ENCODE peak calls at places on chromosomes 16 and 17, in eight cellular contexts. U, P, Z, K, E, Y, G and X are unnamed samples.

GRCh38 chr16:72262711-72263110 is 90.8 kb upstream of the PMFBP1 start:
- DNase-seq in U (no peak), Z (no peak), K (no peak), E (no peak), G (no peak), P (no peak), Y (no peak), X (no peak)

GRCh38 chr16:71746442-71747046 is 22.0 kb upstream of the PHLPP2 start:
- DNase-seq in E (peak), Z (peak), Y (peak), G (no peak), U (no peak), K (no peak), P (peak), X (peak)

GRCh38 chr17:22512997-22513538 is 820.7 kb downstream of the KCNJ18 start:
- DNase-seq in G (no peak), Z (no peak), U (no peak), K (no peak), P (no peak), E (no peak), Y (no peak), X (peak)

GRCh38 chr16:87199379-87199778 is 117.8 kb downstream of the C16orf95 start:
- DNase-seq in U (no peak), Y (no peak), Z (no peak), P (no peak), E (no peak), K (no peak), G (no peak), X (no peak)

GRCh38 chr17:74212262-74212912 is 984 bp upstream of the TTYH2 start:
- DNase-seq in P (peak), G (no peak), Z (no peak), Y (peak), K (no peak), E (no peak), U (no peak), X (no peak)

GRCh38 chr16:58732545-58733247 is 1.4 kb downstream of the GOT2 start:
- DNase-seq in Z (no peak), E (peak), P (peak), K (no peak), G (no peak), Y (no peak), U (no peak), X (no peak)

GRCh38 chr16:51461255-51461654 is 310.2 kb upstream of the SALL1 start:
- DNase-seq in Y (no peak), K (no peak), G (no peak), U (no peak), Z (no peak), E (no peak), P (no peak), X (no peak)

GRCh38 chr17:11896199-11896598 is 101.1 kb downstream of the ZNF18 start:
- DNase-seq in U (no peak), P (no peak), E (no peak), Z (no peak), Y (no peak), K (no peak), G (no peak), X (no peak)

GRCh38 chr17:68937890-68938514 is 17.2 kb downstream of the ABCA8 start:
- DNase-seq in Z (no peak), K (no peak), U (no peak), G (no peak), P (no peak), E (no peak), Y (no peak), X (no peak)

GRCh38 chr17:66383353-66383752 is 80.9 kb downstream of the PRKCA start:
- DNase-seq in Z (no peak), K (peak), Y (no peak), P (no peak), U (no peak), E (peak), G (no peak), X (no peak)

GRCh38 chr17:78995022-78995760 is 14.4 kb downstream of the CANT1 start:
- DNase-seq in G (no peak), E (no peak), P (no peak), U (no peak), Y (peak), Z (no peak), K (no peak), X (no peak)

GRCh38 chr17:41687828-41688640 is 651 bp upstream of the EIF1 start:
- DNase-seq in G (peak), K (no peak), P (peak), E (peak), Y (no peak), U (no peak), Z (no peak), X (peak)

GRCh38 chr17:31823014-31823413 is 36.0 kb downstream of the COPRS start:
- DNase-seq in G (no peak), E (no peak), K (no peak), Z (no peak), Y (no peak), P (peak), U (no peak), X (no peak)

GRCh38 chr17:12898110-12898509 is 108.8 kb downstream of the ARHGAP44 start:
- DNase-seq in Y (peak), G (no peak), U (no peak), P (no peak), Z (no peak), E (no peak), K (no peak), X (no peak)

DNA sequence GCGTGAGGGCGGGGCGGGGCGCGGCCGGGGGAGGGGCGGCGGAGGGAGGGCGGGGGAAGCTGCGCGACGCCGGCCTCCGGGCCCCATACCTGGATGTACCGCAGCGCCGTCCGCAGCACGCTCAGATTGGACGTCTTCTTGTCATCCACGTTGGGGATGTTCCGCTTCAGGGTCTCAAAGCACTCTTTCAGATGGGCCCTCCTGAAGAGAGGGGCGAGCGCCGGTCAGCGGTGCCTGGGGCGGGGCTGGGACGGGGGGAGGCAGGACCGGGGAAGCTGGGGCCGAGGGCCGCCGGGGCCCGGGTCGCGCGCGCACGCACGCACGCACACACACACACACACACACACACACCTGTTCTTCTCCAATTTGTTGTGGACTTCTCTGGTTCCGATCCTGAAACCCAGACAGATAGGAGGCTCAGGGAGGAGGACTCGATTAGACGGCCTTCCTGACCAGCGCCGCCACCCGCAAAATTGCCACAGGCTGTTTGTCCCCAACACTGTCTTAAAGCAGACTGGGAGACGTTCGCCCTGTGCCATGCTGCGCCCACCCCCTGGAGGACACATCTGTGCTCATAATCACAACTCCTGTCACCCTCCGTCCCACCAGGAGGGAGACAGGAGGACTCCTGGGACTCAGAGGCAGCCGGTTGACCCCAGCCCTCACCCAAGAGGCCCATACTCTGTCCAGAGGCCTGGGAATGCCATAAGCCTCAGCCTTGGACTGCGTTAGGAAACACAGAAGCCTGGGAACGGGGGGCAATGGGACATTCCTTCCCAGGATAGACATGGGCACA is 6.7 kb downstream of the MNT start:
- DNase-seq in K (no peak), Y (peak), U (peak), E (no peak), P (no peak), G (no peak), Z (no peak), X (no peak)
- H3K4me3 ChIP-seq in K (peak), Y (peak), U (no peak), E (no peak), P (peak), G (peak), Z (peak), X (peak)

DNA sequence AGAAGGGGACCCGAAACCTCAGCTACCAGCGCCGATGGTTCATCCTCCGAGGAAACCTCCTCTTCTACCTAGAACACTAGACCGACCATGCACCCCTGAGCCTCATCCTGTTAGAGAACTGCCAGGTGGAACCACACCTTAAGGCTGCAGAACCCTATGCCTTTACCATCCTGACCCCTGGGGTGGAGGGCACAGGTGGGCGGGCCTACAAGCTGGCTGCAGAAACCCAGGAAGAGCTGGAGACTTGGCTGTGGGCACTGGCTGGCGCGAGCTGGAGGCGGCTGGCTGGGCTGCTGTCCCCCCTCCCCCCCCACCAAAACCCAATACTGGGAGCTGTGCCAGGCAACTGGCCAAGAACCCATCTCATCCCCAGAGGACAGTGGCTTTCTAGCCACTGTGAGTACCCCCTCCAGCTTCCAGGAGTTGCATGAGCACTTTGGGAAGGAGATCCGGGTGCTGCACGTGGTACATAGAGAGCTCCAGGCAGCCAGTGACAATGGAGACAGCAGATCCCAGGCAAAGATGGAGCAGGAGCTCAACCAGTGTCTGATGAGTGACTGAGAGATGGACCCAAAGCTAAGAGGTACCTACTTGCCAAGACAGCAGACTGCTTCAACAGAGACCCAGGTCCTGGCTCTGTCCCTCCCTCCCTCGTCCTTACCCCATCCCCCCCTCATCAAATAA is 1.4 kb upstream of the CD2BP2 start:
- DNase-seq in K (no peak), U (no peak), E (no peak), Z (no peak), P (no peak), Y (no peak), G (no peak), X (no peak)
- H3K4me3 ChIP-seq in K (no peak), U (no peak), E (no peak), Z (no peak), P (peak), Y (no peak), G (no peak), X (peak)

DNA sequence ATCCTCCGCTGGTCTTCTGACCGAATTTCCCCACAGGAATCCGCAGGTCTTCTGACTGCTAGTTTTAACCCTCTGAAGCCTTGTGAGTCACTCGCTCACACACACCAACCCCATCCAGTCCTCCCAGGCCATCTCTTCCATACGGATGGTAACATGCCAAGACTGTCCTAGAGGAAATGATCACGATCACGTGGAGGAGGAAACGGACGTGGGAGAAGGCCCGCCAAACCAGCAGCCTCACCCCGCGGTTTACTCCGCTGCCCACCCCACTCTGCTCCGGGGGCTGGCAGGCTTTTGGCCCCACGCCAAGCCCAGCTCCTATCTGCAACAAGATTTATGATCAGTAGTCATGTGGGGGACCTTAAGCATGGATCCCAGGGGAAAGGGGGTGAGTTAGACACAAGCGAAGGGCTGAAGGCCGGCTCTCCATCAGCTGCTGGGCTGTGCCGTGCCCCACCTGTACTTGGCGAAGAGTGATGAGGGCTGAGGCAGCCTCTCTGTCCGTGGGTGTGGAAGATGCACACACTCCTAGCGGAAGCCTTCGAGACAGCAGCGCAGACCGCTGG is 1.5 kb upstream of the FAAP100 start:
- DNase-seq in P (peak), G (peak), U (peak), Y (no peak), Z (no peak), K (peak), E (peak), X (peak)
- H3K4me3 ChIP-seq in P (no peak), G (peak), U (no peak), Y (peak), Z (no peak), K (peak), E (peak), X (peak)

GRCh38 chr16:30523768-30524574 is 2.4 kb downstream of the ZNF768 start:
- DNase-seq in K (no peak), E (peak), P (no peak), U (peak), Z (no peak), G (no peak), Y (no peak), X (no peak)

GRCh38 chr16:30524575-30525571 is 1.5 kb downstream of the ZNF768 start:
- DNase-seq in K (no peak), G (no peak), E (no peak), U (no peak), P (no peak), Z (no peak), Y (no peak), X (no peak)

GRCh38 chr16:30519120-30520049 is 7.0 kb downstream of the ZNF768 start:
- DNase-seq in E (no peak), P (no peak), U (peak), K (no peak), Y (no peak), G (no peak), Z (no peak), X (peak)

GRCh38 chr16:30521476-30521872 is 4.9 kb downstream of the ZNF768 start:
- DNase-seq in U (no peak), E (no peak), Y (no peak), G (no peak), K (no peak), Z (no peak), P (no peak), X (no peak)

GRCh38 chr16:30521873-30522641 is 4.3 kb downstream of the ZNF768 start:
- DNase-seq in P (no peak), E (no peak), Y (no peak), Z (no peak), U (no peak), G (no peak), K (no peak), X (no peak)
- H3K4me3 ChIP-seq in P (no peak), E (no peak), Y (no peak), Z (no peak), U (no peak), G (no peak), K (no peak), X (no peak)

GRCh38 chr16:85868495-85868894 is 30.5 kb upstream of the IRF8 start:
- DNase-seq in Z (no peak), U (no peak), G (no peak), E (no peak), P (no peak), K (no peak), Y (no peak), X (no peak)

GRCh38 chr16:85870159-85870558 is 28.8 kb upstream of the IRF8 start:
- DNase-seq in P (no peak), Z (no peak), U (no peak), G (no peak), Y (no peak), K (no peak), E (no peak), X (no peak)

GRCh38 chr16:85871756-85872155 is 27.2 kb upstream of the IRF8 start:
- DNase-seq in K (no peak), G (no peak), P (peak), U (no peak), Z (no peak), E (no peak), Y (no peak), X (no peak)

GRCh38 chr16:85878407-85878806 is 20.6 kb upstream of the IRF8 start:
- DNase-seq in Y (no peak), G (no peak), E (no peak), Z (no peak), U (no peak), P (no peak), K (no peak), X (no peak)

GRCh38 chr16:85872666-85873561 is 26.0 kb upstream of the IRF8 start:
- DNase-seq in Z (no peak), E (no peak), U (no peak), Y (no peak), P (no peak), K (no peak), G (no peak), X (no peak)
- H3K4me3 ChIP-seq in Z (no peak), E (no peak), U (no peak), Y (no peak), P (no peak), K (no peak), G (no peak), X (no peak)

GRCh38 chr16:49277766-49278566 is 3.7 kb downstream of the CBLN1 start:
- DNase-seq in G (no peak), U (no peak), Y (peak), K (no peak), P (no peak), Z (no peak), E (no peak), X (no peak)
- H3K4me3 ChIP-seq in G (no peak), U (no peak), Y (peak), K (no peak), P (no peak), Z (no peak), E (no peak), X (no peak)

GRCh38 chr17:76123127-76123499 is 17.9 kb downstream of the FOXJ1 start:
- DNase-seq in Z (no peak), G (no peak), E (no peak), P (no peak), Y (no peak), K (no peak), U (no peak), X (no peak)
- H3K4me3 ChIP-seq in Z (no peak), G (no peak), E (no peak), P (no peak), Y (no peak), K (no peak), U (no peak), X (no peak)

GRCh38 chr16:67719778-67720144 is 645 bp upstream of the GFOD2 start:
- DNase-seq in Z (no peak), U (no peak), E (peak), K (peak), G (peak), P (peak), Y (peak), X (no peak)
- H3K4me3 ChIP-seq in Z (peak), U (peak), E (peak), K (peak), G (peak), P (peak), Y (peak), X (peak)